ENCODE peak calls at places on chromosome 21, in six cellular contexts. K is heart right ventricle, M is tibial nerve, S is mucosa of descending colon, A is PC-3, I is astrocyte of the spinal cord. U is an unnamed sample.

GRCh38 chr21:28240586-28240985 is 752.1 kb downstream of the LTN1 start:
- DNase-seq in A (no peak), M (no peak), S (no peak), K (no peak), I (no peak), U (no peak)

GRCh38 chr21:38861006-38861405 is 55.3 kb downstream of the ETS2 start:
- DNase-seq in M (no peak), S (no peak), K (peak), A (no peak), I (no peak), U (no peak)

GRCh38 chr21:33655591-33656221 is 13.4 kb downstream of the ITSN1 start:
- DNase-seq in A (peak), I (peak), S (no peak), K (no peak), M (no peak), U (no peak)

GRCh38 chr21:27306821-27307746 is 340.2 kb upstream of the ADAMTS5 start:
- DNase-seq in K (no peak), A (no peak), S (no peak), M (no peak), I (no peak), U (no peak)

GRCh38 chr21:38392722-38393121 is 105.6 kb downstream of the ERG start:
- DNase-seq in S (no peak), A (peak), M (no peak), K (no peak), I (no peak), U (no peak)

GRCh38 chr21:38992737-38993136 is 187.0 kb downstream of the ETS2 start:
- DNase-seq in K (peak), A (no peak), S (no peak), I (no peak), M (no peak), U (no peak)

GRCh38 chr21:18951291-18952038 is 547.9 kb upstream of the TMPRSS15 start:
- DNase-seq in I (peak), M (no peak), A (peak), S (no peak), K (no peak), U (no peak)

GRCh38 chr21:28892550-28893111 is 100.0 kb downstream of the LTN1 start:
- DNase-seq in A (no peak), M (no peak), I (no peak), K (no peak), S (no peak), U (no peak)

GRCh38 chr21:28633803-28634572 is 358.7 kb downstream of the LTN1 start:
- DNase-seq in I (peak), A (peak), S (no peak), M (no peak), K (peak), U (no peak)

GRCh38 chr21:15276243-15276642 is 211.4 kb upstream of the NRIP1 start:
- DNase-seq in I (no peak), K (no peak), S (no peak), M (no peak), A (no peak), U (no peak)

GRCh38 chr21:43210454-43211084 is 41.8 kb downstream of the CRYAA start:
- DNase-seq in I (no peak), K (no peak), A (no peak), M (no peak), S (peak), U (no peak)

GRCh38 chr21:43207868-43208267 is 39.1 kb downstream of the CRYAA start:
- DNase-seq in A (no peak), S (peak), K (no peak), I (no peak), M (peak), U (no peak)

GRCh38 chr21:43208561-43209332 is 39.9 kb downstream of the CRYAA start:
- DNase-seq in S (peak), K (no peak), I (no peak), A (no peak), M (peak), U (no peak)

GRCh38 chr21:43209575-43210453 is 41.0 kb downstream of the CRYAA start:
- DNase-seq in S (peak), K (no peak), M (peak), I (peak), A (peak), U (no peak)

DNA sequence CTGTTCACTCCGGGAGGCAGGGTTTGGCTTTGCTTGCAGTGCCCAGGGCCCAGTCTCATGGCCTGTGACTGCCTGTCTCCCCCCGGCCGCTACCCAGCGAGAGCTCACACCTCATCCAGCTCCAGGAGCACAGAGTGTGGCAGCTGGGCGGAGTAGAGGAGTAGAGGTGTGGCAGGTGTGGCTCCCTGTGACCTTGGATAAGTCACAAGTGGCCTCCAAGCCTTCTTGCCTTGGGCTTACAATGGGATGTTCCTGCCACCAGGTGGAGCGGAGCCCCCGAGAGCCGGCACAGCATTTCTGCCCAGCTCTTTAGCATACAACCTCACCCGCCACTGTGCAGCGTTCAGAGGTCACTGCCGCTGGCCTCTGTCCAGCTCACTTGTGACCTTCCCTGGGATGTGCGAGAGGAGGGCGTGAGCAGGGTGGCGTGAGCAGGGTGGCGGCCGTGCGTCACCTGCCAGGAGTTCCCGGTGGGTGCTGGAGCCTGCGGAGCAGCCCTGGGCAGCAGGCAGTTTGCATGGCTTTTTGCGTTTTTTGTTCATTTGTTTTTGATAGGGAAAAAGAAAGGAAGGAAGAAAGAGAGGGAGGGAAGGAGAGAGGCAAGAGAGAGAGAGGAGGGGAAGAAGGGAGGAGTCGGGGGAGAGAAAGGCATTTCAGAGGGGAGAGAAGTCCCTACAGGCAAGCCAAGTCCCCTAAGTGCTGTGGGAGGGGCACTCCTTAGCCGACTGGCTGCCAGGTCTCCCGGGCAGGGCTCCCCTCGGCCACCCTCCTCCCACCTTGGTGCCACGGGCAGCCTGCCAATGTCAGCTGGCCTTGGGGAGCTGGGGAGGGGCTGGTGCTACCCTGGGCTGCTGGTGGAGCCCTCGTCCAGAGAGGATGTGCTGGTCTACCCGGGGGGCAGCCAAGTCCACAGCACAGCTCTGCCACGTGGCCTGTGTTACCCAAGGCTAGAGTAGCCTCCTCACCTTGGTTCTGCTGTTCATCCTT is 42.6 kb downstream of the CRYAA start:
- DNase-seq in M (peak), K (no peak), A (no peak), I (no peak), S (peak), U (no peak)
- TF ChIP-seq CTCF in M (peak), K (peak), A (no peak), I (peak), S (no peak), U (no peak)

DNA sequence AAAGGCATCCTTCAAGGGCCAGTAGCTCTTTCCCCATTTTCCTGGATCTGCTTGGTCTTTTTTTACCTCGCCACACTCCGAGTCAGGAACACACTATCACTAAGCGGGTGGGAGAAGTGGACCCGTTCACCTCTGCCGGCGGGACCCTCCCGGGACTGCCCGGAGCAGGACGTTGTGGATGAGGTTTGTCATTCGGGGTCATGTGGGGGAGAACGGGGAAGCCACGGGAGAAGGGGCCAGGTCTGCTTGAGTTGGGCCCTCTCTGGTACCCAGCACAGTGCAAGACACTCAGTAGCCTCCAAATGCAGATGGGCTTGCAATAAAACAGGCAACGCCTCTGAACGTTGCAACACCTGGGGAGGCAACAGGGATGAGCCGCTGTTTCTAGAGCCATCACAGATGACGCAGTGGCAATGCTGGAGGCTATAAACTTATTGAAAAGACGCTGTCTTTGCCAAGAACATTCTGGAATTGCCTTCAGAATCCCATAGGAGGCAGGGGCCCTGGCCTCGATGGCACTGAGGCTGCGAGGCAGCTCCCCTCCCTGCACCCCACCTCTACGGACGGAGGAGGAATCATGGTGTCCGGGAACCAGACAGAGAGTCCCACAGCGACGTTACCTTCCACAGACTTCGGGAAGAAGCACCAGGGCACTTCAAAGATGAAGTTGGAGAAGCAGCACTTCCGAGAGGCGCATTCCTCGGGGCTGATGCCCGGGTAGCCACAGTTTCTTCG is 3.8 kb downstream of the TFF2 start:
- DNase-seq in M (no peak), A (no peak), I (no peak), S (no peak), K (no peak), U (no peak)
- TF ChIP-seq CTCF in M (no peak), A (no peak), I (no peak), S (no peak), K (no peak), U (no peak)

GRCh38 chr21:43362306-43362927 is 64.5 kb downstream of the SIK1 start:
- DNase-seq in M (peak), S (peak), K (peak), I (peak), A (no peak), U (peak)

GRCh38 chr21:43360441-43361126 is 66.3 kb downstream of the SIK1 start:
- DNase-seq in S (no peak), A (no peak), M (no peak), K (no peak), I (no peak), U (no peak)

GRCh38 chr21:43361493-43362296 is 65.2 kb downstream of the SIK1 start:
- DNase-seq in K (peak), M (no peak), I (peak), A (no peak), S (peak), U (no peak)

GRCh38 chr21:43362928-43363314 is 64.0 kb downstream of the SIK1 start:
- DNase-seq in K (no peak), S (no peak), M (no peak), I (peak), A (no peak), U (no peak)

DNA sequence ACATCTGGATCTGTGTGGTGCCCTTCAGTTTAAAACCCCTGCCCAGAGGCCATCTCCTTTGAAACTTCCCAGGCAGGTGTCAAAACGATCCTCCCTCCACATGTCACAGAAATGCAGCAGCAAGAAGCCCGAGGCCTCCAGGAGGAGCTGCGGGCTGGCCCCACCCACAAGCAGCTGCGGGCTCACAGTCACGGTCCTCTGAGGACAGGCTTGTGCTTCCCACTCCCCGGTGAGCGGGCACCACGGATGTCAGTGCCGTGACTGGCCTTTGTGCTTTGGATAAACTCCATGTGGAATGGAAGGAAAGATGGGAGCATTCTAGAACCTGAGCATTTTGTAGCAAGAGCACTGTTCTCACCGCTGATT is 65.8 kb downstream of the SIK1 start:
- DNase-seq in I (no peak), M (no peak), S (no peak), K (peak), A (no peak), U (no peak)
- TF ChIP-seq CTCF in I (no peak), M (no peak), S (no peak), K (peak), A (no peak), U (no peak)

GRCh38 chr21:42012763-42013329 is 2.7 kb upstream of the ZBTB21 start:
- DNase-seq in S (no peak), A (peak), I (no peak), M (no peak), K (no peak), U (no peak)

GRCh38 chr21:42012344-42012743 is 2.2 kb upstream of the ZBTB21 start:
- DNase-seq in A (no peak), M (no peak), S (no peak), K (no peak), I (no peak), U (no peak)

GRCh38 chr21:42009018-42009830 is 936 bp downstream of the ZBTB21 start:
- DNase-seq in I (peak), A (peak), M (no peak), K (peak), S (peak), U (no peak)

GRCh38 chr21:42009831-42010506 is at the start of gene ZBTB21:
- DNase-seq in K (peak), A (peak), S (peak), M (peak), I (peak), U (peak)

DNA sequence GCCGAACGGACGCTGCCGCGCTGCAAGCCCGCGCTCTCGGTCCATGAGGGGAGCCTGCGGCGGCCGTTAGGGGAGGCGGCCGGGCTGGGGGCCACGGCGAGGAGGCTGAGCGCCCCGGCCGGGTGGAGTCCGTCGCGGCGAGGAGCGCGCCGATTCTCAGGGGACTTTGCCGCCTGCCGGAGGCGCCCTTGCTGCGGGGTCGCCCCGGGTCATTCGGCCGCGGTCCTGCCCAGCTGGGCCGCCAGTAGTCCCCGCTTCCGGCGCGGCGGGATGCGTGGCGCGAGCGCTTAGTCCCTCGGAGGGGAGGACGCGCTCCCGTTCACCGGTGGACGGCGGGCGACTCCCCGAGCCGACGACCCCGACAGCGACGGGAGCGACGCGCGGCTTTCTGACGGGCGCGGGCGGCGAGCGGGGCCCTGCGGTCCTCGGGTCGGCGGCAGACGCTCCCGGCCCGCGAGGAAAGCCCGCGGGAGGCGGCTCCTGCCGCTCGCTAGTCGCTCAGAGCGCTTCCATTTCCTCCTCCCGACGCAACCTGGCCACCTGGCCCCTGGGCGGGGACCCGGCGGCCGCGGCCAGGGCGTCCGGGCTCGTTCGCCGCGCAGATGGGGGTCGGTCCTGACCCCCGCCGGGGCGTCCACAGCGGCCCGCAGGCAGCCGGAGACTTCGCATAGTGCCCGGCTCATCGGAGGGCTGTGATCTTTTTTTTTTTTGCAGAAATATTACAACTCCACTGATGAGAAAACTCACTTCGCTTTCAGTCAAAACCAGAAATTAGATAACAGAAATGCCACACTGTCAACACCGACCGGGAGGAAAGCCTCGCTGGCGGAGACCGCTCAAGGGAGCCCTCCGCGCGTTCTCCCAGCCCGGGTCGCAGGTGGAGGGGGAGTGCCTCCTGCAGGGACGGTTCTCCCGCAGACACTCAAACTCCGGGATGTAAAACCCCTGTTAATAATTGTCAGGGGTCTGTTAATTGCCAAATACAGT is 640 bp upstream of the ZBTB21 start:
- DNase-seq in I (peak), K (no peak), A (peak), S (peak), M (no peak), U (no peak)
- TF ChIP-seq CTCF in I (peak), K (peak), A (peak), S (no peak), M (no peak), U (no peak)

GRCh38 chr21:31088196-31088751 is 50.0 kb upstream of the KRTAP19-8 start:
- DNase-seq in A (no peak), S (no peak), I (no peak), K (no peak), M (no peak), U (no peak)
- TF ChIP-seq CTCF in A (no peak), S (no peak), I (no peak), K (no peak), M (no peak), U (no peak)

GRCh38 chr21:36124395-36124794 is 10.5 kb upstream of the CBR3 start:
- DNase-seq in A (no peak), M (no peak), I (no peak), S (no peak), K (no peak), U (no peak)

GRCh38 chr21:36125513-36126121 is 9.3 kb upstream of the CBR3 start:
- DNase-seq in A (peak), M (peak), S (no peak), I (peak), K (peak), U (no peak)

GRCh38 chr21:36120304-36120902 is 14.5 kb upstream of the CBR3 start:
- DNase-seq in S (no peak), M (no peak), A (no peak), K (no peak), I (no peak), U (no peak)

GRCh38 chr21:36126166-36126565 is 8.7 kb upstream of the CBR3 start:
- DNase-seq in K (no peak), I (no peak), S (no peak), M (no peak), A (peak), U (no peak)

DNA sequence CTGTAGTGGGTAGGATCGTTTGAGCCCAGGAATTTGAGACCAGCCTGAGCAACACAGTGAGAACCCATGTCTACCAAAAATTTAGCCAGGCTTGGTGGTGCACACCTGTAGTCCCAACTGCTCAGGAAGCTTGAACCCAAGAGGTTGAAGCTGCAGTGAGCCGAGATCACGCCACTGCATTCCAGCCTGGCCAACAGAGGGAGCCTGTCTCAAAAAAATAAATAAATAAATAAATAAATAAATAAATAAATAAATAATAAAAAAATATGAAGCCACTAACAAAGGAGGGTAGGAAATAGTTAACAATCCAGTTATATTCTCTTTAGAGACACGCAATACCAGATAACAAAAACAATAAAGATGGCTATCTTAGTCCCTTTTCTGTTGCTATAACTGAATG is 11.9 kb upstream of the CBR3 start:
- DNase-seq in S (no peak), I (no peak), M (no peak), A (no peak), K (no peak), U (no peak)
- TF ChIP-seq CTCF in S (no peak), I (peak), M (peak), A (peak), K (peak), U (no peak)

DNA sequence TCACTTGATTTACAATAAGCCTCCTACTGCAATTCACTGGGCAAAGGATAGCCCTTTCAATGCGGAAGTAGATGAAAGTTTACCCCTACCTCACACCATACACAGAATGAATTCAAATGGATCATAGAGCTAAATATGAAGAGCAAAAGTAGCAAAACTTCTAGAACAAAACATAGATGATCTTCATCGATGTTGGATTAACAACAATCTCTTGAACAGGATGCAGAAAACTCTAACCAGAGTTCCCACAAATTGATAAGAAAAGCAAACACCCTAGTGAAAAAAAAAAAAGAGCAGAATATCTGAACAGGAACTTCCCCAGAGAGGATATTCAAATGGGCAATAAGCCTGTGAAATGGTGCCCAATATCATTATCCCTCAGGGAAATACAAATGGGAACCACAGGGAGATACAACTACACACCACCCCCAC is 1.9 kb upstream of the UBASH3A start:
- DNase-seq in K (no peak), M (no peak), I (no peak), S (no peak), A (no peak), U (no peak)
- TF ChIP-seq CTCF in K (no peak), M (no peak), I (no peak), S (no peak), A (no peak), U (no peak)

GRCh38 chr21:45289655-45290515 is 2.2 kb upstream of the POFUT2 start:
- DNase-seq in K (peak), A (peak), S (no peak), I (no peak), M (peak), U (no peak)
- TF ChIP-seq CTCF in K (no peak), A (peak), S (no peak), I (peak), M (no peak), U (no peak)

GRCh38 chr21:25313891-25314646 is 293.2 kb downstream of the MRPL39 start:
- DNase-seq in A (peak), M (no peak), K (no peak), I (peak), S (no peak), U (no peak)
- TF ChIP-seq CTCF in A (peak), M (no peak), K (peak), I (peak), S (no peak), U (peak)